ENCODE peak calls at places on chromosomes 5 and 9, in seven cellular contexts. One of them, this sample, is unnamed.

GRCh38 chr5:131538177-131538593 is 96.8 kb downstream of the RAPGEF6 start:
- DNase-seq in CD8-positive, alpha-beta T cell: no peak
- DNase-seq in breast epithelium: no peak
- DNase-seq in transverse colon: no peak
- DNase-seq in PC-3: peak; percentile 82
- DNase-seq in mammary epithelial cell: peak; percentile 83
- DNase-seq in Peyer's patch: no peak
- DNase-seq in this sample: no peak

GRCh38 chr9:4559238-4560182 is 69.2 kb downstream of the SLC1A1 start:
- DNase-seq in CD8-positive, alpha-beta T cell: no peak
- DNase-seq in breast epithelium: no peak
- DNase-seq in transverse colon: no peak
- DNase-seq in PC-3: no peak
- DNase-seq in mammary epithelial cell: no peak
- DNase-seq in Peyer's patch: no peak
- DNase-seq in this sample: no peak

GRCh38 chr9:107487521-107488399 is 1.8 kb downstream of the KLF4 start:
- DNase-seq in CD8-positive, alpha-beta T cell: no peak
- DNase-seq in breast epithelium: peak; percentile 25
- DNase-seq in transverse colon: peak; percentile 73
- DNase-seq in PC-3: peak; percentile 79
- DNase-seq in mammary epithelial cell: no peak
- DNase-seq in Peyer's patch: peak; percentile 74
- DNase-seq in this sample: no peak

GRCh38 chr9:4691794-4692193 is 12.4 kb downstream of the CDC37L1 start:
- DNase-seq in CD8-positive, alpha-beta T cell: no peak
- DNase-seq in breast epithelium: no peak
- DNase-seq in transverse colon: no peak
- DNase-seq in PC-3: no peak
- DNase-seq in mammary epithelial cell: no peak
- DNase-seq in Peyer's patch: no peak
- DNase-seq in this sample: no peak

GRCh38 chr5:164504141-164504772 is 998.8 kb downstream of the MAT2B start:
- DNase-seq in CD8-positive, alpha-beta T cell: no peak
- DNase-seq in breast epithelium: no peak
- DNase-seq in transverse colon: peak; percentile 15
- DNase-seq in PC-3: peak; percentile 68
- DNase-seq in mammary epithelial cell: peak; percentile 34
- DNase-seq in Peyer's patch: no peak
- DNase-seq in this sample: no peak

GRCh38 chr5:6365142-6365976 is 13.0 kb downstream of the MED10 start:
- DNase-seq in CD8-positive, alpha-beta T cell: no peak
- DNase-seq in breast epithelium: no peak
- DNase-seq in transverse colon: no peak
- DNase-seq in PC-3: peak; percentile 79
- DNase-seq in mammary epithelial cell: no peak
- DNase-seq in Peyer's patch: no peak
- DNase-seq in this sample: no peak

GRCh38 chr9:125561497-125562148 is 145.4 kb downstream of the MAPKAP1 start:
- DNase-seq in CD8-positive, alpha-beta T cell: no peak
- DNase-seq in breast epithelium: no peak
- DNase-seq in transverse colon: no peak
- DNase-seq in PC-3: no peak
- DNase-seq in mammary epithelial cell: no peak
- DNase-seq in Peyer's patch: no peak
- DNase-seq in this sample: no peak

GRCh38 chr5:66230551-66230950 is 86.5 kb downstream of the SREK1 start:
- DNase-seq in CD8-positive, alpha-beta T cell: no peak
- DNase-seq in breast epithelium: no peak
- DNase-seq in transverse colon: no peak
- DNase-seq in PC-3: no peak
- DNase-seq in mammary epithelial cell: peak; percentile 22
- DNase-seq in Peyer's patch: no peak
- DNase-seq in this sample: no peak

GRCh38 chr9:7177383-7177782 is 419.6 kb downstream of the KDM4C start:
- DNase-seq in CD8-positive, alpha-beta T cell: no peak
- DNase-seq in breast epithelium: no peak
- DNase-seq in transverse colon: no peak
- DNase-seq in PC-3: no peak
- DNase-seq in mammary epithelial cell: peak; percentile 56
- DNase-seq in Peyer's patch: no peak
- DNase-seq in this sample: no peak

GRCh38 chr5:117486879-117487391 is 912.3 kb upstream of the SEMA6A start:
- DNase-seq in CD8-positive, alpha-beta T cell: no peak
- DNase-seq in breast epithelium: no peak
- DNase-seq in transverse colon: peak; percentile 9
- DNase-seq in PC-3: no peak
- DNase-seq in mammary epithelial cell: no peak
- DNase-seq in Peyer's patch: no peak
- DNase-seq in this sample: no peak

GRCh38 chr5:76737131-76737556 is 21.2 kb downstream of the F2R start:
- DNase-seq in CD8-positive, alpha-beta T cell: no peak
- DNase-seq in breast epithelium: no peak
- DNase-seq in transverse colon: no peak
- DNase-seq in PC-3: no peak
- DNase-seq in mammary epithelial cell: no peak
- DNase-seq in Peyer's patch: no peak
- DNase-seq in this sample: no peak

GRCh38 chr5:138611295-138612220 is 36.4 kb upstream of the HSPA9 start:
- DNase-seq in CD8-positive, alpha-beta T cell: no peak
- DNase-seq in breast epithelium: no peak
- DNase-seq in transverse colon: no peak
- DNase-seq in PC-3: no peak
- DNase-seq in mammary epithelial cell: no peak
- DNase-seq in Peyer's patch: no peak
- DNase-seq in this sample: no peak

GRCh38 chr5:96885518-96886338 is 9.4 kb downstream of the ERAP2 start:
- DNase-seq in CD8-positive, alpha-beta T cell: no peak
- DNase-seq in breast epithelium: no peak
- DNase-seq in transverse colon: no peak
- DNase-seq in PC-3: no peak
- DNase-seq in mammary epithelial cell: no peak
- DNase-seq in Peyer's patch: no peak
- DNase-seq in this sample: peak; percentile 12

GRCh38 chr9:106892632-106893031 is 29.7 kb downstream of the ZNF462 start:
- DNase-seq in CD8-positive, alpha-beta T cell: no peak
- DNase-seq in breast epithelium: peak; percentile 93
- DNase-seq in transverse colon: peak; percentile 34
- DNase-seq in PC-3: peak; percentile 97
- DNase-seq in mammary epithelial cell: peak; percentile 95
- DNase-seq in Peyer's patch: no peak
- DNase-seq in this sample: no peak

DNA sequence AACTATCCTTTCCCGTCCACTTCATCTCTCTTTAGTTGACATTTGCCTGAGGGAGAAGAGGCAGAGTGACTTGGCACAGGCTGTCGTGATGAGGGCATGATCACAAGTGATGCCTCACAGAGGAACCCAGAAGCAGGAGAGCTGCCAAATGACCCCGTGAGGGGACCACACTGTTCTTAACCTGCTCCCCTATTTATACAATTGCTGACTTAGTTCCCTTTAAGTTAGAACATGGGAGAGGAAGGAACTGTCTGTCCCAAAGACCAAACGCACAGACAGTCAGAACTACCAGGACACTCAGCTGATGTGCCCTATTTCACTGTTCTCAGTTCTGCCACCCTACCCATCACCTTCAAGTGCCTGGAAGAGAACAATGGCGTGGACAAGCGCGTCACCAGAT is 73.7 kb downstream of the SLC1A3 start:
- DNase-seq in CD8-positive, alpha-beta T cell: no peak
- DNase-seq in breast epithelium: peak; percentile 36
- DNase-seq in transverse colon: peak; percentile 47
- DNase-seq in PC-3: no peak
- DNase-seq in mammary epithelial cell: no peak
- DNase-seq in Peyer's patch: no peak
- DNase-seq in this sample: no peak
- H3K27ac ChIP-seq in CD8-positive, alpha-beta T cell: no peak overlapping the region
- H3K27ac ChIP-seq in breast epithelium: no peak overlapping the region
- H3K27ac ChIP-seq in transverse colon: no peak overlapping the region
- H3K27ac ChIP-seq in PC-3: no peak overlapping the region
- H3K27ac ChIP-seq in mammary epithelial cell: no peak overlapping the region
- H3K27ac ChIP-seq in Peyer's patch: peak overlapping the region; percentile 10
- H3K27ac ChIP-seq in this sample: no peak overlapping the region

GRCh38 chr9:133887540-133888047 is 104.5 kb downstream of the VAV2 start:
- DNase-seq in CD8-positive, alpha-beta T cell: no peak
- DNase-seq in breast epithelium: no peak
- DNase-seq in transverse colon: no peak
- DNase-seq in PC-3: no peak
- DNase-seq in mammary epithelial cell: no peak
- DNase-seq in Peyer's patch: no peak
- DNase-seq in this sample: no peak
- H3K4me3 ChIP-seq in CD8-positive, alpha-beta T cell: no peak overlapping the region
- H3K4me3 ChIP-seq in breast epithelium: no peak overlapping the region
- H3K4me3 ChIP-seq in transverse colon: no peak overlapping the region
- H3K4me3 ChIP-seq in PC-3: no peak overlapping the region
- H3K4me3 ChIP-seq in mammary epithelial cell: no peak overlapping the region
- H3K4me3 ChIP-seq in Peyer's patch: no peak overlapping the region
- H3K4me3 ChIP-seq in this sample: no peak overlapping the region

GRCh38 chr9:78298046-78298511 is 1.2 kb downstream of the PSAT1 start:
- DNase-seq in CD8-positive, alpha-beta T cell: no peak
- DNase-seq in breast epithelium: no peak
- DNase-seq in transverse colon: no peak
- DNase-seq in PC-3: peak; percentile 2
- DNase-seq in mammary epithelial cell: no peak
- DNase-seq in Peyer's patch: no peak
- DNase-seq in this sample: no peak
- H3K27ac ChIP-seq in CD8-positive, alpha-beta T cell: no peak overlapping the region
- H3K27ac ChIP-seq in breast epithelium: no peak overlapping the region
- H3K27ac ChIP-seq in transverse colon: no peak overlapping the region
- H3K27ac ChIP-seq in PC-3: no peak overlapping the region
- H3K27ac ChIP-seq in mammary epithelial cell: peak overlapping the region; percentile 61
- H3K27ac ChIP-seq in Peyer's patch: no peak overlapping the region
- H3K27ac ChIP-seq in this sample: no peak overlapping the region

DNA sequence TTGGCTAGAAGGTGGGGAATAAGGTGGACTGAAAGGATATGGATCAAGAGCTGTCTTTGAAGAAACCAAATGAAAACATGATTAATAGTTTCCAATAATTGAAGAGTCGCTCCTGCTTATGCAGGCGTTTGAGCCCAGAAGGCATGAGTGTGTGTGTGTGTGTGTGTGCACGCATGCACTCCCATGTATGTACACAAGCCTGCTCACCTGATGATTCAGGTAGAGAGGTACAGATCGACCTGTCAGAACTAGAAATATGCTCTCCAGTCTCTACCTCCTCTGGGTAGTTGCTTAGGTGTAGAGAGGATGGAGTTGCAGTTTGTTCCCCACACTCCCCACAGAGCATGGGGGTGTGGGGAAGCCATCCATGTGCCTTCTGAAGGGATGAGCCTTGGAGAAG is 1.1 kb upstream of the FGF1 start:
- DNase-seq in CD8-positive, alpha-beta T cell: no peak
- DNase-seq in breast epithelium: no peak
- DNase-seq in transverse colon: no peak
- DNase-seq in PC-3: no peak
- DNase-seq in mammary epithelial cell: peak; percentile 47
- DNase-seq in Peyer's patch: no peak
- DNase-seq in this sample: no peak
- H3K4me3 ChIP-seq in CD8-positive, alpha-beta T cell: no peak overlapping the region
- H3K4me3 ChIP-seq in breast epithelium: no peak overlapping the region
- H3K4me3 ChIP-seq in transverse colon: no peak overlapping the region
- H3K4me3 ChIP-seq in PC-3: no peak overlapping the region
- H3K4me3 ChIP-seq in mammary epithelial cell: no peak overlapping the region
- H3K4me3 ChIP-seq in Peyer's patch: no peak overlapping the region
- H3K4me3 ChIP-seq in this sample: no peak overlapping the region

GRCh38 chr5:51395666-51396356 is 12.6 kb downstream of the ISL1 start:
- DNase-seq in CD8-positive, alpha-beta T cell: no peak
- DNase-seq in breast epithelium: no peak
- DNase-seq in transverse colon: no peak
- DNase-seq in PC-3: no peak
- DNase-seq in mammary epithelial cell: no peak
- DNase-seq in Peyer's patch: no peak
- DNase-seq in this sample: no peak

GRCh38 chr5:51396797-51397196 is 13.5 kb downstream of the ISL1 start:
- DNase-seq in CD8-positive, alpha-beta T cell: no peak
- DNase-seq in breast epithelium: no peak
- DNase-seq in transverse colon: no peak
- DNase-seq in PC-3: peak; percentile 54
- DNase-seq in mammary epithelial cell: no peak
- DNase-seq in Peyer's patch: no peak
- DNase-seq in this sample: no peak

GRCh38 chr5:51398875-51399635 is 15.8 kb downstream of the ISL1 start:
- DNase-seq in CD8-positive, alpha-beta T cell: no peak
- DNase-seq in breast epithelium: no peak
- DNase-seq in transverse colon: no peak
- DNase-seq in PC-3: no peak
- DNase-seq in mammary epithelial cell: no peak
- DNase-seq in Peyer's patch: no peak
- DNase-seq in this sample: no peak

GRCh38 chr5:51397996-51398395 is 14.7 kb downstream of the ISL1 start:
- DNase-seq in CD8-positive, alpha-beta T cell: no peak
- DNase-seq in breast epithelium: no peak
- DNase-seq in transverse colon: no peak
- DNase-seq in PC-3: no peak
- DNase-seq in mammary epithelial cell: no peak
- DNase-seq in Peyer's patch: no peak
- DNase-seq in this sample: no peak

DNA sequence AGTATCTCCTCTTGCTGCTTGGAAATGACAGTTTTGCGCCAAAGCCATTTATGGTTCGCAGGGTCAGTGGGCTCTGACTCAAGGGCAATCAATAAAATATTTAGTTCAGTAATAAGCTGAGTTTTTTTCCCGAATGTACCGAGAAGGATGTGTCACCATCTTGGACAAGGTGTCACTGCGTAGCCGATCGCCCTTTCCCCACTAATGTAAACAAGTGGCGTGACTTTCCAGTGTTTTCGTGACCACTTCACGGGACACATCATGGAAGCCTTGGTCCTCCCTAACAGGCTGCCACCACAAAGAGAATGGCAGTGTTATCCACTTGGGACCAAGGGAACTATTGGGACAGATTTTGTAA is 16.4 kb downstream of the ISL1 start:
- DNase-seq in CD8-positive, alpha-beta T cell: no peak
- DNase-seq in breast epithelium: no peak
- DNase-seq in transverse colon: no peak
- DNase-seq in PC-3: no peak
- DNase-seq in mammary epithelial cell: no peak
- DNase-seq in Peyer's patch: no peak
- DNase-seq in this sample: no peak
- H3K27ac ChIP-seq in CD8-positive, alpha-beta T cell: no peak overlapping the region
- H3K27ac ChIP-seq in breast epithelium: no peak overlapping the region
- H3K27ac ChIP-seq in transverse colon: no peak overlapping the region
- H3K27ac ChIP-seq in PC-3: no peak overlapping the region
- H3K27ac ChIP-seq in mammary epithelial cell: no peak overlapping the region
- H3K27ac ChIP-seq in Peyer's patch: no peak overlapping the region
- H3K27ac ChIP-seq in this sample: no peak overlapping the region

DNA sequence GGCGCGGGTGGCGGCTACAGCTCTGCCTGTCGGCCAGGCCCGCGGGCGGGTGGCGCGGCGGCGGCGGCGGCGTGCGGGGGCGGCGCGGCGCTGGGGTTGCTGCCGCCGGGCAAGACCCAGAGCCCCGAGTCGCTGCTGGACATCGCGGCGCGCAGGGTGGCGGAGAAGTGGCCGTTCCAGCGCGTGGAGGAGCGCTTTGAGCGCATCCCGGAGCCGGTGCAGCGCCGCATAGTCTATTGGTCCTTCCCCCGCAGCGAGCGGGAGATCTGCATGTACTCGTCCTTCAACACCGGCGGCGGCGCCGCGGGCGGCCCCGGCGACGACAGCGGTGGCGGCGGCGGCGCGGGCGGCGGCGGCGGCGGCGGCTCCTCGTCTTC is 299 bp downstream of the ZSWIM6 start:
- DNase-seq in CD8-positive, alpha-beta T cell: peak; percentile 25
- DNase-seq in breast epithelium: no peak
- DNase-seq in transverse colon: peak; percentile 39
- DNase-seq in PC-3: no peak
- DNase-seq in mammary epithelial cell: peak; percentile 26
- DNase-seq in Peyer's patch: peak; percentile 75
- DNase-seq in this sample: peak; percentile 29
- H3K4me3 ChIP-seq in CD8-positive, alpha-beta T cell: no peak overlapping the region
- H3K4me3 ChIP-seq in breast epithelium: peak overlapping the region; percentile 100
- H3K4me3 ChIP-seq in transverse colon: peak overlapping the region; percentile 53
- H3K4me3 ChIP-seq in PC-3: peak overlapping the region; percentile 55
- H3K4me3 ChIP-seq in mammary epithelial cell: peak overlapping the region; percentile 85
- H3K4me3 ChIP-seq in Peyer's patch: peak overlapping the region; percentile 86
- H3K4me3 ChIP-seq in this sample: peak overlapping the region; percentile 47

GRCh38 chr5:25567881-25568280 is 923.1 kb upstream of the CDH10 start:
- DNase-seq in CD8-positive, alpha-beta T cell: no peak
- DNase-seq in breast epithelium: no peak
- DNase-seq in transverse colon: no peak
- DNase-seq in PC-3: no peak
- DNase-seq in mammary epithelial cell: no peak
- DNase-seq in Peyer's patch: no peak
- DNase-seq in this sample: no peak
- H3K27ac ChIP-seq in CD8-positive, alpha-beta T cell: no peak overlapping the region
- H3K27ac ChIP-seq in breast epithelium: no peak overlapping the region
- H3K27ac ChIP-seq in transverse colon: no peak overlapping the region
- H3K27ac ChIP-seq in PC-3: no peak overlapping the region
- H3K27ac ChIP-seq in mammary epithelial cell: no peak overlapping the region
- H3K27ac ChIP-seq in Peyer's patch: no peak overlapping the region
- H3K27ac ChIP-seq in this sample: no peak overlapping the region

This sample was measured in effector memory CD4-positive, alpha-beta T cell.